ENCODE peak calls at places on chromosomes 6 and 20, in six cellular contexts. S is A549, U is NB4, Y is HepG2, O is K562, Z is GM12878. R is an unnamed sample.
A peak's percentile ranks its signal among the peaks of the same experiment; 100 is the strongest.

GRCh38 chr20:50659975-50660670 is 31.2 kb downstream of the RIPOR3 start:
- DNase-seq in Y (no peak), Z (no peak), O (no peak), U (no peak), S (no peak), R (no peak)

GRCh38 chr20:40863337-40863919 is 165.2 kb upstream of the TOP1 start:
- DNase-seq in Z (no peak), S (no peak), O (no peak), U (no peak), Y (no peak), R (no peak)

GRCh38 chr20:33826270-33826897 is 15.2 kb downstream of the CHMP4B start:
- DNase-seq in Z (no peak), O (peak; percentile 30), S (peak; percentile 40), Y (peak; percentile 88), U (no peak), R (no peak)

GRCh38 chr20:2748551-2749342 is 51.7 kb downstream of the CPXM1 start:
- DNase-seq in S (no peak), Z (no peak), U (no peak), O (no peak), Y (no peak), R (no peak)

GRCh38 chr6:161549977-161550655 is 276.3 kb upstream of the AGPAT4 start:
- DNase-seq in U (peak; percentile 19), Z (no peak), Y (peak; percentile 30), O (peak; percentile 18), S (peak; percentile 73), R (no peak)

GRCh38 chr6:26232306-26232949 is 132.6 kb upstream of the BTN3A2 start:
- DNase-seq in Y (no peak), S (no peak), O (no peak), Z (no peak), U (no peak), R (no peak)

GRCh38 chr20:49280463-49281058 is 2.7 kb upstream of the ZNFX1 start:
- DNase-seq in Z (no peak), Y (no peak), U (peak; percentile 32), S (no peak), O (no peak), R (no peak)

GRCh38 chr20:36147707-36148106 is 6.8 kb upstream of the EPB41L1 start:
- DNase-seq in S (no peak), O (no peak), Z (no peak), Y (no peak), U (no peak), R (no peak)

GRCh38 chr6:121651420-121651819 is 216.0 kb downstream of the GJA1 start:
- DNase-seq in U (peak; percentile 65), Y (no peak), Z (no peak), S (no peak), O (no peak), R (peak; percentile 96)

GRCh38 chr20:36402708-36403107 is 96.6 kb downstream of the DLGAP4 start:
- DNase-seq in Y (no peak), S (no peak), Z (no peak), U (no peak), O (no peak), R (no peak)

GRCh38 chr6:127289934-127290333 is 23.3 kb downstream of the RNF146 start:
- DNase-seq in U (no peak), O (no peak), Z (no peak), Y (no peak), S (no peak), R (no peak)

GRCh38 chr6:116500969-116501433 is 10.4 kb upstream of the CALHM5 start:
- DNase-seq in U (no peak), Z (no peak), S (peak; percentile 14), O (peak; percentile 83), Y (no peak), R (no peak)

GRCh38 chr20:63454729-63455567 is 17.5 kb downstream of the KCNQ2 start:
- DNase-seq in U (no peak), Y (no peak), O (no peak), S (no peak), Z (no peak), R (no peak)

GRCh38 chr6:25794784-25795183 is 37.1 kb downstream of the SLC17A1 start:
- DNase-seq in O (no peak), Z (no peak), S (no peak), Y (no peak), U (no peak), R (no peak)

GRCh38 chr6:26240157-26240980 is 124.6 kb upstream of the BTN3A2 start:
- DNase-seq in Y (no peak), O (no peak), S (no peak), U (peak; percentile 94), Z (peak; percentile 89), R (peak; percentile 85)

GRCh38 chr6:138979813-138980668 is 8.0 kb downstream of the REPS1 start:
- DNase-seq in S (no peak), U (peak; percentile 52), Y (no peak), Z (no peak), O (no peak), R (no peak)

GRCh38 chr6:155313602-155314091 is 637 bp downstream of the TFB1M start:
- DNase-seq in Z (no peak), S (peak; percentile 20), O (peak; percentile 47), Y (peak; percentile 65), U (peak; percentile 60), R (no peak)

GRCh38 chr20:49245921-49246740 is 26.9 kb downstream of the DDX27 start:
- DNase-seq in Y (peak; percentile 68), O (peak; percentile 63), S (peak; percentile 53), Z (no peak), U (peak; percentile 68), R (peak; percentile 72)

GRCh38 chr6:96015321-96015790 is 418 bp upstream of the FUT9 start:
- DNase-seq in Z (no peak), S (no peak), Y (no peak), O (no peak), U (no peak), R (no peak)

GRCh38 chr6:51932956-51933355 is 154.5 kb downstream of the PKHD1 start:
- DNase-seq in O (no peak), Y (no peak), U (no peak), S (no peak), Z (no peak), R (no peak)

GRCh38 chr6:14396392-14396791 is 278.8 kb downstream of the CD83 start:
- DNase-seq in S (no peak), U (no peak), O (no peak), Z (no peak), Y (no peak), R (no peak)

GRCh38 chr6:159751448-159751847 is 10.4 kb upstream of the ACAT2 start:
- DNase-seq in S (no peak), O (no peak), Z (no peak), Y (no peak), U (no peak), R (no peak)

GRCh38 chr6:15368873-15369272 is 123.0 kb downstream of the JARID2 start:
- DNase-seq in S (no peak), U (no peak), O (peak; percentile 60), Z (no peak), Y (no peak), R (no peak)

GRCh38 chr20:48841861-48842529 is 14.2 kb upstream of the PREX1 start:
- DNase-seq in U (no peak), O (peak; percentile 62), Y (no peak), S (peak; percentile 84), Z (no peak), R (peak; percentile 89)

GRCh38 chr6:14326774-14327173 is 209.2 kb downstream of the CD83 start:
- DNase-seq in U (no peak), S (no peak), O (no peak), Y (no peak), Z (no peak), R (no peak)

GRCh38 chr6:136037246-136037884 is 185.9 kb downstream of the PDE7B start:
- DNase-seq in O (no peak), U (no peak), Y (no peak), Z (no peak), S (no peak), R (peak; percentile 81)

GRCh38 chr20:23149623-23150279 is 63.6 kb upstream of the CD93 start:
- DNase-seq in O (peak; percentile 3), S (no peak), Z (no peak), Y (no peak), U (no peak), R (no peak)

GRCh38 chr6:84249724-84250123 is 22.3 kb upstream of the CEP162 start:
- DNase-seq in S (no peak), U (no peak), Y (no peak), O (no peak), Z (no peak), R (no peak)

DNA sequence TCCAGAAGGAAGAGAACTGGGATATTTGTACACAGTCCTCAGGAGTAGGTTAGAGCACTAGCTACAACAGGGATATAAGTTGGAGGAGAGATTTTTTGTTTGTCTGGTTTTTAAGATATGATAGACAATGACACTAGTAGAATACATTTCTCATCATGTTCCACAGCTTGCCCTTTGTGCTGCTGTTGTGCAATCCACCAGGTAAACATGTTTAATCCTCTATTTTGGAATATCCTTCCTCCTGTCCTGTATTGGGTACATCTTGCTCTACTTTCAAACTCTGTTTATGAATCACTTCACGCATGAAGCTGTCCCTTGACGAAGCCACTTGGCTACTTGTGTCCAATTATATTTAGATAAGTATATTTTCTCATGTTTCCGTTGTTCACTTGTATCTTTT is 153.6 kb upstream of the TENT5A start:
- DNase-seq in Y (peak; percentile 55), S (no peak), O (no peak), Z (no peak), U (no peak), R (no peak)
- TF ChIP-seq MYC in Y (no peak), S (no peak), O (no peak), Z (no peak), U (no peak), R (no peak)

DNA sequence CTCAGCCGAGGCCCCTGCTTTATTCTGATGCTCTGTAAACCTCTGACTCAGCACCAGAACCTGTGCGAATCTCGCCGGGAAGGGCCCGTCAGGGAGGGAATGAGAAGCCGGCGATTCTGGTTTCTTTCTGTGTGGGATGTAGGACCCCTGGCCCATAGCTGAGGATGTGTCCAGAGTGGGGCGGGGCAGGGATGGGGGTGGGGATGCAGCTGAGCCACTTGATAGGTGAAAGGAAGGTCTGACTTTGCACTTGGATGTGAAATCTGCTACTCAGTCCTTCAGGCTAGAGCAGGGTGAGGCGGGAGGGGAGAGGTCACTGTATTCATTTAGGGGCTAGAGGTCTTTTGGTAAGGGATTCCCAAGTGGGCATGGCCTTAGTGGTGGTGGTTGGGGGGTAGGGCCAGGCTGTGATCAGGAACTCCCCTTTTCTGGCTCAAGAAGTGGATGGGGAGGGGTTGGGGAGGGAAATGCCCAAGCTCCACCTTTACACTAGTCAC is 2.3 kb downstream of the TOX2 start:
- DNase-seq in O (no peak), S (no peak), Y (no peak), Z (peak; percentile 23), U (no peak), R (no peak)
- TF ChIP-seq MYC in O (no peak), S (no peak), Y (no peak), Z (no peak), U (no peak), R (no peak)

GRCh38 chr6:150145427-150145826 is 2.6 kb downstream of the PPP1R14C start:
- DNase-seq in O (no peak), Z (no peak), Y (no peak), U (no peak), S (no peak), R (no peak)
- TF ChIP-seq MYC in O (no peak), Z (no peak), Y (no peak), U (no peak), S (no peak), R (no peak)

DNA sequence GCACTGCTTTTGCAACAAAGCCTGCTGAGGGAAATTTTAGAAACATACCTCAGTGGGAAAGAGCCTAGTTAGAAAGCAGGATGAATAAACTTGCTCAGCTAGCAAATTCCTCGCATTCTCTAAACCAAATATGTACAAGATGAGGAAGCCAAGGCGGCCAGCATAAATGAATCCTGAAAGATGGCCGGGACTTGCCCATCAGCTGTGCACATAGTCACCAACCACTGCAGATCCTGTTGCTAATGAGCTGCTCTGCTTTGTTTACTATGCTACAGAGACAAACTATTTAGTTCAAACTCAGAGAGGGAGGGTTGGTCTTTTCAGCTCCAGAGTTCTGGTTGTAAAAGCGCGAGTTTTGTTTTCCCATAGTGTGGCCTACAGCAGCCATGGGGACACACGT is 49.0 kb downstream of the TMEM170B start:
- DNase-seq in Z (no peak), O (no peak), U (no peak), Y (no peak), S (peak; percentile 19), R (peak; percentile 70)
- TF ChIP-seq MYC in Z (no peak), O (no peak), U (no peak), Y (no peak), S (no peak), R (no peak)

R was measured in endothelial cell of umbilical vein.